ENCODE peak calls at places on chromosomes 3 and 15, in nine cellular contexts. L, I, P, O, Y, M, X, W and A are unnamed samples.

GRCh38 chr3:141104151-141104741 is 53.1 kb downstream of the SPSB4 start:
- DNase-seq in L (no peak), I (no peak), P (no peak), O (no peak), Y (no peak), M (no peak), X (no peak), W (no peak), A (no peak)

GRCh38 chr15:56741541-56741940 is 8.2 kb upstream of the ZNF280D start:
- DNase-seq in L (no peak), I (no peak), P (no peak), O (no peak), Y (no peak), M (no peak), X (no peak), W (no peak), A (no peak)

GRCh38 chr3:134317106-134317947 is 56.9 kb downstream of the AMOTL2 start:
- DNase-seq in L (no peak), I (no peak), P (no peak), O (no peak), Y (no peak), M (peak), X (no peak), W (no peak), A (no peak)

GRCh38 chr3:136266468-136266867 is 16.3 kb downstream of the PCCB start:
- DNase-seq in L (no peak), I (no peak), P (no peak), O (no peak), Y (no peak), M (peak), X (no peak), W (no peak), A (no peak)

GRCh38 chr3:126358816-126359181 is 1.6 kb upstream of the KLF15 start:
- DNase-seq in L (no peak), I (no peak), P (peak), O (no peak), Y (no peak), M (no peak), X (no peak), W (no peak), A (peak)

GRCh38 chr3:19816631-19817030 is 117.4 kb downstream of the EFHB start:
- DNase-seq in L (no peak), I (peak), P (no peak), O (no peak), Y (no peak), M (peak), X (no peak), W (no peak), A (no peak)

GRCh38 chr3:113649169-113649833 is 47.1 kb downstream of the USF3 start:
- DNase-seq in L (no peak), I (no peak), P (no peak), O (no peak), Y (no peak), M (no peak), X (no peak), W (no peak), A (no peak)

GRCh38 chr3:124811441-124811840 is 75.7 kb downstream of the ITGB5 start:
- DNase-seq in L (no peak), I (no peak), P (no peak), O (no peak), Y (no peak), M (peak), X (no peak), W (no peak), A (no peak)

GRCh38 chr15:43268111-43269105 is 1.7 kb upstream of the TGM5 start:
- DNase-seq in L (no peak), I (peak), P (no peak), O (peak), Y (no peak), M (peak), X (peak), W (peak), A (no peak)

GRCh38 chr3:26369133-26369532 is 253.4 kb upstream of the LRRC3B start:
- DNase-seq in L (no peak), I (no peak), P (no peak), O (no peak), Y (no peak), M (peak), X (peak), W (no peak), A (no peak)

GRCh38 chr15:97036301-97036700 is 705.8 kb downstream of the NR2F2 start:
- DNase-seq in L (no peak), I (no peak), P (no peak), O (no peak), Y (no peak), M (no peak), X (no peak), W (no peak), A (no peak)

GRCh38 chr3:76661527-76662250 is 378.2 kb upstream of the ROBO2 start:
- DNase-seq in L (no peak), I (no peak), P (no peak), O (no peak), Y (no peak), M (no peak), X (no peak), W (no peak), A (no peak)